ENCODE peak calls at places on chromosomes 1 and 21, in ten cellular contexts. Y is immature natural killer cell; S is sigmoid colon; V is A549; C is aorta; W is activated naive CD4-positive, alpha-beta T cell treated with anti-CD3 and anti-CD28 coated beads, Interleukin-2, amount 50 U/mL, for 16 hours; D is mesendoderm; J is GM23338; H is SK-MEL-5; I is ureter. F is an unnamed sample.

GRCh38 chr21:27477321-27477720 is 510.4 kb upstream of the ADAMTS5 start:
- DNase-seq in H (no peak), V (no peak), C (no peak), I (no peak), D (no peak), Y (no peak), J (no peak), W (no peak), S (no peak), F (no peak)

GRCh38 chr1:169149555-169150286 is 43.2 kb downstream of the ATP1B1 start:
- DNase-seq in C (no peak), Y (no peak), D (no peak), H (no peak), V (no peak), J (no peak), W (no peak), I (no peak), S (no peak), F (no peak)

GRCh38 chr1:47708658-47709301 is 270.9 kb downstream of the FOXD2 start:
- DNase-seq in W (no peak), H (no peak), C (no peak), V (peak; percentile 23), Y (no peak), S (peak; percentile 57), D (peak; percentile 88), J (peak; percentile 96), I (no peak), F (peak; percentile 49)

GRCh38 chr1:24861821-24862727 is 68.0 kb downstream of the RUNX3 start:
- DNase-seq in I (peak; percentile 35), V (peak; percentile 28), S (no peak), D (no peak), C (no peak), Y (peak; percentile 60), H (no peak), W (no peak), J (peak; percentile 28), F (no peak)

GRCh38 chr1:53619811-53620619 is 118.9 kb downstream of the GLIS1 start:
- DNase-seq in D (no peak), Y (no peak), H (no peak), J (no peak), W (no peak), C (peak; percentile 22), V (no peak), S (peak; percentile 52), I (no peak), F (no peak)

GRCh38 chr21:41095983-41096382 is 72.0 kb upstream of the BACE2 start:
- DNase-seq in J (no peak), S (no peak), W (no peak), D (no peak), C (no peak), H (no peak), Y (no peak), I (no peak), V (no peak), F (no peak)

GRCh38 chr1:227889047-227889862 is 58.5 kb downstream of the WNT9A start:
- DNase-seq in I (no peak), S (peak; percentile 63), C (no peak), H (no peak), J (no peak), W (peak; percentile 9), V (no peak), D (peak; percentile 74), Y (no peak), F (peak; percentile 7)

GRCh38 chr1:226063362-226064167 is 1.0 kb downstream of the H3-3A start:
- DNase-seq in I (peak; percentile 62), C (peak; percentile 68), H (peak; percentile 37), S (peak; percentile 75), W (peak; percentile 35), V (peak; percentile 31), Y (peak; percentile 60), J (peak; percentile 62), D (peak; percentile 64), F (peak; percentile 29)

GRCh38 chr1:116134178-116134773 is 23.1 kb downstream of the MAB21L3 start:
- DNase-seq in C (no peak), D (no peak), S (no peak), W (no peak), Y (no peak), J (no peak), I (no peak), V (no peak), H (peak; percentile 41), F (no peak)

GRCh38 chr1:47438321-47439150 is 692 bp downstream of the FOXD2 start:
- DNase-seq in Y (peak; percentile 45), S (no peak), W (peak; percentile 38), J (peak; percentile 41), I (no peak), D (no peak), C (peak; percentile 53), V (no peak), H (no peak), F (no peak)

GRCh38 chr1:230752407-230752806 is 5.2 kb downstream of the CAPN9 start:
- DNase-seq in C (no peak), I (peak; percentile 87), J (peak; percentile 75), V (no peak), W (no peak), Y (no peak), D (peak; percentile 48), H (no peak), S (no peak), F (no peak)

GRCh38 chr21:41778974-41779600 is 12.2 kb upstream of the RIPK4 start:
- DNase-seq in C (no peak), W (no peak), S (no peak), J (peak; percentile 83), I (no peak), H (no peak), D (peak; percentile 72), Y (no peak), V (no peak), F (no peak)

GRCh38 chr1:246608616-246609376 is 42.5 kb downstream of the CNST start:
- DNase-seq in V (peak; percentile 88), W (no peak), J (peak; percentile 68), C (peak; percentile 76), H (peak; percentile 93), Y (no peak), D (peak; percentile 76), S (peak; percentile 82), I (peak; percentile 85), F (no peak)

GRCh38 chr1:94714152-94714551 is 106.0 kb upstream of the SLC44A3 start:
- DNase-seq in C (no peak), W (no peak), Y (no peak), J (no peak), H (no peak), D (no peak), I (no peak), V (no peak), S (no peak), F (no peak)

GRCh38 chr1:210159206-210159605 is 73.4 kb upstream of the SERTAD4 start:
- DNase-seq in J (no peak), I (no peak), W (no peak), Y (no peak), C (no peak), V (no peak), S (no peak), D (no peak), H (no peak), F (no peak)

GRCh38 chr21:43313221-43313938 is 113.6 kb downstream of the SIK1 start:
- DNase-seq in J (no peak), D (no peak), V (no peak), C (no peak), W (no peak), H (no peak), I (no peak), S (no peak), Y (no peak), F (no peak)

GRCh38 chr1:225470691-225471452 is 43.0 kb upstream of the LBR start:
- DNase-seq in J (no peak), W (no peak), D (no peak), I (peak; percentile 37), S (peak; percentile 67), V (no peak), Y (no peak), C (peak; percentile 28), H (no peak), F (no peak)

GRCh38 chr1:244778356-244778755 is 57.1 kb upstream of the COX20 start:
- DNase-seq in C (no peak), D (no peak), Y (no peak), W (no peak), H (no peak), J (no peak), I (no peak), V (no peak), S (no peak), F (no peak)

GRCh38 chr1:36622741-36623648 is 140.3 kb upstream of the CSF3R start:
- DNase-seq in H (no peak), J (no peak), D (no peak), V (no peak), C (no peak), W (no peak), Y (no peak), S (no peak), I (no peak), F (peak; percentile 23)

GRCh38 chr1:209368864-209369598 is 214.5 kb upstream of the CAMK1G start:
- DNase-seq in D (no peak), J (no peak), W (no peak), C (no peak), Y (no peak), H (no peak), V (peak; percentile 13), S (peak; percentile 72), I (peak; percentile 50), F (no peak)

GRCh38 chr1:207298666-207299065 is 22.8 kb upstream of the CD55 start:
- DNase-seq in H (no peak), C (no peak), S (no peak), V (no peak), Y (no peak), W (no peak), I (no peak), D (no peak), J (no peak), F (no peak)

GRCh38 chr1:71658295-71658694 is 577.5 kb upstream of the ZRANB2 start:
- DNase-seq in Y (no peak), D (no peak), S (no peak), V (no peak), W (no peak), H (no peak), C (no peak), J (no peak), I (no peak), F (no peak)

GRCh38 chr21:42430570-42430969 is 26.9 kb downstream of the UBASH3A start:
- DNase-seq in C (no peak), J (no peak), W (no peak), D (no peak), Y (no peak), S (no peak), V (no peak), I (no peak), H (no peak), F (no peak)

GRCh38 chr21:37749132-37749531 is 167.1 kb downstream of the KCNJ6 start:
- DNase-seq in V (no peak), H (no peak), Y (no peak), I (peak; percentile 70), D (no peak), J (no peak), W (no peak), S (no peak), C (no peak), F (no peak)

GRCh38 chr1:246291141-246291540 is 215.9 kb downstream of the SMYD3 start:
- DNase-seq in Y (no peak), W (no peak), I (no peak), J (no peak), S (no peak), H (no peak), D (no peak), V (no peak), C (no peak), F (no peak)

GRCh38 chr1:153540394-153541361 is at the start of gene S100A5:
- DNase-seq in J (no peak), V (no peak), H (no peak), D (no peak), C (peak; percentile 46), W (peak; percentile 42), S (peak; percentile 68), I (no peak), Y (peak; percentile 47), F (no peak)

GRCh38 chr1:42962641-42963377 is 4.1 kb upstream of the SLC2A1 start:
- DNase-seq in I (peak; percentile 87), W (no peak), H (no peak), Y (no peak), S (peak; percentile 83), J (peak; percentile 94), V (peak; percentile 80), C (peak; percentile 86), D (peak; percentile 89), F (no peak)

GRCh38 chr1:153357076-153357852 is 390 bp upstream of the S100A9 start:
- DNase-seq in H (no peak), V (no peak), W (no peak), S (peak; percentile 77), C (peak; percentile 79), D (no peak), I (peak; percentile 86), J (no peak), Y (no peak), F (no peak)

F was measured in progenitor cell of endocrine pancreas.